ENCODE peak calls at places on chromosomes 12 and 14, in four cellular contexts. S is HepG2, R is K562, V is GM12878. Q is an unnamed sample.

GRCh38 chr12:111645433-111645832 is 40.3 kb downstream of the BRAP start:
- DNase-seq in S (no peak), R (no peak), V (no peak), Q (no peak)

GRCh38 chr12:30909088-30909688 is 17.4 kb upstream of the TSPAN11 start:
- DNase-seq in S (no peak), V (no peak), R (no peak), Q (no peak)

GRCh38 chr14:28770574-28770973 is 4.0 kb downstream of the FOXG1 start:
- DNase-seq in R (no peak), S (no peak), V (no peak), Q (no peak)

GRCh38 chr12:6771091-6771495 is 1.2 kb upstream of the LAG3 start:
- DNase-seq in R (no peak), S (no peak), V (no peak), Q (no peak)

GRCh38 chr14:93975791-93976476 is 436 bp downstream of the ASB2 start:
- DNase-seq in S (no peak), V (peak; percentile 92), R (no peak), Q (no peak)

GRCh38 chr14:79442776-79443175 is 768.5 kb downstream of the DIO2 start:
- DNase-seq in V (no peak), R (no peak), S (no peak), Q (no peak)

GRCh38 chr12:54147186-54147585 is 41.6 kb downstream of the SMUG1 start:
- DNase-seq in R (no peak), V (no peak), S (no peak), Q (no peak)

GRCh38 chr14:55053500-55053899 is 2.1 kb downstream of the MAPK1IP1L start:
- DNase-seq in R (no peak), S (no peak), V (no peak), Q (no peak)

GRCh38 chr12:47733142-47733541 is 7.9 kb upstream of the ENDOU start:
- DNase-seq in V (no peak), S (no peak), R (no peak), Q (no peak)

GRCh38 chr12:89379100-89379838 is 27.0 kb upstream of the DUSP6 start:
- DNase-seq in R (no peak), S (peak; percentile 78), V (no peak), Q (no peak)

GRCh38 chr12:22670762-22671161 is 45.8 kb downstream of the ETNK1 start:
- DNase-seq in R (no peak), V (no peak), S (no peak), Q (no peak)

GRCh38 chr14:36397357-36397756 is 76.9 kb upstream of the MBIP start:
- DNase-seq in S (no peak), V (no peak), R (no peak), Q (no peak)
- TF ChIP-seq EP300 in S (no peak), V (no peak), R (no peak), Q (no peak)

DNA sequence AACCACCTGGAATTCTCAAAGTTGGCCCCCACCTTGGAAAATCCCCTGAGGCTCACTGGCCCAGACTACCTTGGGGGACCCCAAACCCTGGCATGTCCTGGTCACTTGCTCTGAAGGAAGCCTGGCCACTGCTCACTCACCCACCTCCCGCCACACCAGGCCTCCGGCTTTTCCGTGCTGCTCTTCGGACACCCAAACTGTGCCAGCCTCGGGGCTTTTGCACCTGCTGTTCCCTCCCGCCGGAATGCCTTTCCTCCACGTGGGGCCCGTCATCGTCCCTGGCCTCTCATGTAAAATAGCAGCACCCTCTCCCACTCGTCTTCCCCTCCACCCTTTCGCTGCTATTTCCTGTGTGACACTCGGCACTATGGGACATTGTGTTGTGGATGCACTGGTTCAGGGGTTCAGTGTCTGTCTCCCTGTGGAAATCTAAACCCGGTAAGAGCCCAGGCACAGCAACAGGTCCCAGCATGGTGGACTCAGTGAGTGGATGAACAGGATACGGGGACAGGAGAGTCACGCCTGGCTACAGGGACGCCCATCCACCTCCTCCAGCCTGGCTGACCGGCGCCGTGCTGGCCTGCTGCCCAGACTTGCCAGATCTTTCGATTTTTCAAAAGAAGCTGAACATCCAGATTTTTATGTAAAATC is 87.4 kb upstream of the NCOR2 start:
- DNase-seq in S (no peak), R (no peak), V (no peak), Q (peak; percentile 90)
- TF ChIP-seq NFIC in S (no peak), R (peak; percentile 43), V (no peak), Q (peak; percentile 77)

GRCh38 chr12:66166561-66166960 is 3.2 kb downstream of the TMBIM4 start:
- DNase-seq in V (no peak), S (no peak), R (no peak), Q (no peak)

GRCh38 chr12:66165141-66165540 is 4.7 kb downstream of the TMBIM4 start:
- DNase-seq in V (no peak), S (no peak), R (no peak), Q (no peak)

GRCh38 chr12:66170606-66171005 is 810 bp upstream of the TMBIM4 start:
- DNase-seq in S (no peak), R (no peak), V (no peak), Q (no peak)

GRCh38 chr12:66168410-66168809 is 1.4 kb downstream of the TMBIM4 start:
- DNase-seq in V (no peak), R (no peak), S (no peak), Q (no peak)

DNA sequence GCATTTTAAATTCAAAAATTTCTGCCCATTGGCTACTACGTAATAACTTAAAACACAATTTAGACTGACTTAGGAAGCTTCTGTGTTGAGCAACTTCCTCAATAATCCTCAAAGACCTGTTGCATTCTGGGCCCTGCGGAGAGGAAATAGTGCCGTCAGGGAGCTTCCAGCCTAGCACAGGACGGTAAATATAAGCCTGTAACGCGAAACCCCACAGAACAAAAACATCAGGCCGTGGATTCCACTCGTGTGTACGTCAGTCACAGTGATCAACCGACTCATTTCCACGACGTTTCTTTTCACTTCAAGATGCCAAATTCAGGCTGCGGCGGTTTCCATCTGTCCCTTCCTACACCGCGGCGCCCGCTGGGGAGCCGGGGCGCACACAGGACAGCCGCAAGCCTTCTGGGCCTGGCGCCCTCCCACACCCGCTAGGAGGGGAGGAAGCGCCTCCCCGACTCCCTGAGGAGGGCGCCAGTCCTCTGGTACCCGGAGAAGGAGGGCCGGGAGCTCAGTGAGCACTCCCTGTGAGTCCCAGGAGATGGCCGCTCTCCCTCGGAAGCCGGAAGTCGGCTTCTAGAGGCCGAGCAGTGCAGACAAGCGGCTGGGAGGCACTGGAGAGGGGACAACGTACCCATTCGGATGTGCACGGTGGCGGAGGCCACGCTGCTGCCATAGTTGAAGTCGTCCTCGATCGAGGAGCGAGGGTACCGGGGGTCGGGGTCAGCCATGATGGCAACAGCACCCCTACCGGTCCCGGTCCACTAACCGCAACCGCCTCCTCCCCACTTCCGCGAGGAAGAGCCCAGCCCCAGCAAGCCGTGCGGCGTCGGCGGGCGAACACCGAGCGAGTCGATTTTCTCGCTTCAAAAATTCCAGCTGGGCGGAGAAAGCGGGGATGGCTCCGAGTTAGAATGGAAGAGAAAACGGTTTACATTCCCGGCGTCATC is at the start of gene TMBIM4:
- DNase-seq in R (peak; percentile 88), V (peak; percentile 77), S (peak; percentile 86), Q (peak; percentile 94)
- TF ChIP-seq EP300 in R (peak; percentile 9), V (no peak), S (no peak), Q (no peak)

DNA sequence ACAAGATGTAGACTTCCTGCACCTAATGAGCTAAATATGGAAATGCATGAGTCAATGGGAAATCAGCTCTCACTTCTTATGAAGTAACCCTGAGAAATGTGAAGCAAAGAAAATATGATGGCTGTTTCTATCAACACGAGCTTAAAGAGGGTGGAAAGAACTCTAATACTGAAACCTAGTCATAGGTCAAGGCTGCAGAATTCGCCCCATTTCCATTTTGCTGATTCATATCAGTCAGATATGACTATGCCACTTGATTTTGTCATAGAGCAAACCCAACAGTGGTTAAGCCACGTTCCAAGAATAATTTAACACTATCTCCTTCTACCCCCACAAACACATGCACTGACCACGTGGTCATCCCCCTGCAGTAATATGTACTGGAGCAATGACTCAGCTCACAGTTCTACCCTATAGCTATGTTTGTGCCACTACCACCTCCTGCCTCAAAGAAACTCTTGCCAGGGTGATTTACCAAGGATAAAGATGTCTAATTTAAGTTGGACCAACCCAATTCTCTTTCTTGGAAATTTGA is 157.5 kb downstream of the TMTC3 start:
- DNase-seq in R (peak; percentile 13), S (no peak), V (peak; percentile 91), Q (no peak)
- TF ChIP-seq NFIC in R (no peak), S (no peak), V (peak; percentile 99), Q (peak; percentile 86)

DNA sequence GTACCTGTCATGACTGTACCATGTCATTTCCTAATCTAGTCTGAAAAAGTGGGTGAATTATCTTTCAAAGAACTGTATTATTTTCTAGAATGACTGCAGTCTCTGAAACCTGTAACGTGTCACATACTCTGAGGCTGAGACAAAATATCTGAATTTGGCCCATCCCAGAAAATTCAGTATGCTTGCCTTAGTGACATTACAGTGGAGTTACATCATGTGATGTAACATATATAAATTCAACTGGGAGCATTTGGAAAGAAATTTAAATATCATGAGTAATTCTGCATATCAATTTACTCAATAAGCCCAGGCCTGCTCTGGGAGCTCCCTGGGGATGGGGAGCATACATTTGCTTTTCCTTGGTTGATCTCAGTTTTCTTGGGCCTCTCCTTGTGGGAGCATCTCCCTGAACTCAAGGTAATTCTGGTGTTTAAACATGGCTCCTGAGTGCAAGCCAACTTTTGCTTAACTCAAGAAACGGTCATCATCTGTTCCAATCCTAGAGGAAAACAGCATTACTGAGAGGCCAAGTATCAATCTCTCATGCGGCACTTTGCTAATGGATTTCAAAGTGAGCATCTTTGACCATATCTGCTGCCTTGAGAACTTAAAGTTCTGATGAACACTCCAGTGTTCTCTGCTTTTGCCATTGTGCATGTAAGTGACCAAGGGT is 54.4 kb downstream of the AKAP6 start:
- DNase-seq in V (no peak), S (no peak), R (no peak), Q (no peak)
- TF ChIP-seq EP300 in V (no peak), S (no peak), R (no peak), Q (no peak)

GRCh38 chr14:77041837-77042557 is 13.5 kb upstream of the IRF2BPL start:
- DNase-seq in S (no peak), R (no peak), V (no peak), Q (no peak)
- TF ChIP-seq NFIC in S (no peak), R (no peak), V (no peak), Q (peak; percentile 95)

GRCh38 chr12:52977195-52977594 is 28.3 kb downstream of the KRT18 start:
- DNase-seq in S (no peak), V (no peak), R (no peak), Q (no peak)

GRCh38 chr12:52980096-52980694 is 26.1 kb upstream of the EIF4B start:
- DNase-seq in S (no peak), V (no peak), R (peak; percentile 19), Q (no peak)

GRCh38 chr12:52975204-52975603 is 26.3 kb downstream of the KRT18 start:
- DNase-seq in V (no peak), S (peak; percentile 57), R (no peak), Q (no peak)

GRCh38 chr12:52975820-52976573 is 27.1 kb downstream of the KRT18 start:
- DNase-seq in S (peak; percentile 68), R (no peak), V (no peak), Q (no peak)

GRCh38 chr12:52976574-52977071 is 27.7 kb downstream of the KRT18 start:
- DNase-seq in S (no peak), V (no peak), R (no peak), Q (no peak)
- TF ChIP-seq EP300 in S (no peak), V (no peak), R (no peak), Q (peak; percentile 67)